ENCODE peak calls at places on chromosomes 16 and 17, in five cellular contexts. P is naive thymus-derived CD8-positive, alpha-beta T cell; K is fibroblast of mammary gland; I is activated CD8-positive, alpha-beta T cell treated with anti-CD3 and anti-CD28 coated beads for 36 hours; U is activated CD8-positive, alpha-beta memory T cell treated with anti-CD3 and anti-CD28 coated beads, Interleukin-2, amount 50 U/mL, for 48 hours. T is an unnamed sample.

GRCh38 chr17:2952174-2952845 is 111.1 kb downstream of the OR1D5 start:
- DNase-seq in I (no peak), U (peak), K (no peak), P (no peak), T (no peak)

GRCh38 chr16:55944377-55944802 is 69.2 kb upstream of the CES5A start:
- DNase-seq in P (peak), I (peak), U (peak), K (peak), T (peak)

GRCh38 chr16:22220714-22221113 is 14.6 kb downstream of the EEF2K start:
- DNase-seq in K (peak), I (no peak), P (no peak), U (no peak), T (peak)

GRCh38 chr16:3497771-3498170 is 2.5 kb upstream of the C16orf90 start:
- DNase-seq in K (no peak), P (no peak), U (no peak), I (no peak), T (no peak)

GRCh38 chr16:1403036-1403435 is 11.5 kb downstream of the UNKL start:
- DNase-seq in P (no peak), U (no peak), K (no peak), I (no peak), T (no peak)

GRCh38 chr16:57412584-57412983 is 8.0 kb downstream of the CCL17 start:
- DNase-seq in P (no peak), I (no peak), U (no peak), K (no peak), T (no peak)

GRCh38 chr17:10243905-10244844 is 45.8 kb upstream of the GAS7 start:
- DNase-seq in P (no peak), K (peak), I (no peak), U (no peak), T (no peak)

GRCh38 chr17:62030264-62030663 is 34.8 kb downstream of the MED13 start:
- DNase-seq in P (no peak), I (no peak), U (no peak), K (no peak), T (no peak)

GRCh38 chr17:43125967-43126910 is 1.1 kb upstream of the BRCA1 start:
- DNase-seq in K (peak), U (peak), I (no peak), P (no peak), T (peak)

GRCh38 chr16:12236491-12237030 is 260.0 kb downstream of the SNX29 start:
- DNase-seq in I (no peak), P (no peak), K (peak), U (no peak), T (no peak)

GRCh38 chr17:32914181-32914580 is 13.8 kb upstream of the TMEM98 start:
- DNase-seq in I (peak), P (no peak), U (no peak), K (no peak), T (no peak)

GRCh38 chr16:67268136-67268579 is 11.2 kb upstream of the PLEKHG4 start:
- DNase-seq in K (peak), I (no peak), P (no peak), U (no peak), T (peak)

T was measured in LHCN-M2.